ENCODE peak calls at places on chromosomes 1 and 21, in ten cellular contexts. B, A, N, W, F, T, M, V, Y and K are unnamed samples.
A peak's percentile ranks its signal among the peaks of the same experiment; 100 is the strongest.

GRCh38 chr1:177995369-177995768 is 25.5 kb upstream of the SEC16B start:
- DNase-seq in V (no peak), W (no peak), A (no peak), Y (no peak), F (no peak), M (no peak), T (no peak), B (no peak), N (no peak), K (no peak)

GRCh38 chr1:23600283-23600682 is 41.0 kb upstream of the ID3 start:
- DNase-seq in F (no peak), A (no peak), N (no peak), B (no peak), W (no peak), T (peak; percentile 29), Y (no peak), M (no peak), V (no peak), K (no peak)

GRCh38 chr1:184300446-184300845 is 86.4 kb upstream of the C1orf21 start:
- DNase-seq in N (no peak), T (no peak), V (no peak), F (no peak), M (no peak), W (no peak), Y (no peak), A (no peak), B (no peak), K (no peak)

GRCh38 chr1:6392880-6393399 is 627 bp downstream of the ACOT7 start:
- DNase-seq in Y (no peak), N (no peak), W (no peak), T (no peak), V (no peak), F (no peak), A (no peak), B (no peak), M (no peak), K (no peak)

GRCh38 chr1:230205719-230206198 is 138.7 kb downstream of the GALNT2 start:
- DNase-seq in F (no peak), B (no peak), V (no peak), W (no peak), Y (no peak), M (no peak), N (no peak), A (no peak), T (no peak), K (peak; percentile 45)

GRCh38 chr1:23400324-23401110 is 24.0 kb downstream of the TCEA3 start:
- DNase-seq in V (peak; percentile 55), B (no peak), A (no peak), M (no peak), W (no peak), N (no peak), Y (no peak), T (peak; percentile 52), F (no peak), K (no peak)

GRCh38 chr21:41213081-41213480 is 45.1 kb downstream of the BACE2 start:
- DNase-seq in F (no peak), A (no peak), V (no peak), B (no peak), Y (no peak), T (no peak), M (no peak), N (no peak), W (no peak), K (no peak)

GRCh38 chr1:229170778-229171505 is 100.0 kb upstream of the RAB4A start:
- DNase-seq in Y (no peak), B (no peak), A (no peak), M (no peak), W (no peak), T (no peak), N (no peak), F (no peak), V (no peak), K (no peak)

GRCh38 chr21:44552136-44552535 is 831 bp upstream of the KRTAP10-2 start:
- DNase-seq in N (peak; percentile 37), B (no peak), Y (no peak), M (peak; percentile 58), W (no peak), F (no peak), T (no peak), A (no peak), V (no peak), K (no peak)
- TF ChIP-seq POLR2A in N (no peak), B (no peak), Y (no peak), M (no peak), W (no peak), F (no peak), T (no peak), A (no peak), V (no peak), K (no peak)

DNA sequence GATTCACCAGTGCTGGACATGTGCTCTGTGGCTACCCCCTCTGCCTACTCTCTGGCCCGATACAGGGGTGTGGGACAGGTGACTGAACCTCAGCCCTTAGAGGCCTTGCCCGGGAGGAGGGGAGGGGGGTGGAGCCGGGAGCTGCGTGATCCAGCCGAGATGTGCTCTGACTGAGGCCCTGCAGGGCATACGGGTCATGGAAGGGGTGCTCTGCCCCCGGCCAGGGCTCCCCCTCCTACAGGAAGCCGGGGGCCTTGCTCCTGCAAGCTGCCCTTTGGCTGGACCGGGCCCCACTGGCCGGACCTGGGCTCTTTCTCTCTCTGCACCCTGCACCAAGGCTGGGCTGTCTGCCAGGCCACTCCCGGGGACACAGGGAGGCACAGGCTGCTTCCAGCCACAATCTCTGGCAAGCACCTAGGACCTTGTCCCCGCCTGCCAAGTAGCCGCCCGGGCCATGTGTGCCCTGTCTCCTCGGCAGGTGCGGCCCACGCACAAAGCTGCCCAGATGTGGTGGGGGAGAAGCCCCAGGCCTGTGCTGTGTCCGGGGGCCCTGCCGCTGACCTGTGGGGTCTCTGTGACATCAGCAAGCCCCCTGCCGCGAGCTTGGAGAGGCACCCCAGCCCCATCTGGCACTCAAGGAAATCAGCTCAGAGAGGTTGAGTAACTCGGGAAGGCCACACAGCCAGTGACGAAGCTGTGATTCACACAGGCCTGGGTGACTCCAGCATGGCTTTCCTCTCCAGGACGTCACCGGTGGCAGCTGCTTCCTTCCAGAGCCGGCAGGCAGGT is 1.5 kb downstream of the SCNN1D start:
- DNase-seq in M (no peak), F (peak; percentile 91), N (peak; percentile 82), Y (peak; percentile 35), B (peak; percentile 96), W (peak; percentile 99), T (no peak), V (no peak), A (peak; percentile 73), K (peak; percentile 94)
- TF ChIP-seq POLR2A in M (no peak), F (no peak), N (no peak), Y (no peak), B (peak; percentile 43), W (no peak), T (no peak), V (no peak), A (no peak), K (no peak)

GRCh38 chr1:223717695-223718363 is 5.5 kb downstream of the CAPN2 start:
- DNase-seq in W (no peak), B (no peak), T (peak; percentile 86), F (no peak), A (no peak), Y (no peak), M (no peak), V (no peak), N (no peak), K (no peak)
- TF ChIP-seq POLR2A in W (no peak), B (no peak), T (no peak), F (no peak), A (no peak), Y (no peak), M (no peak), V (no peak), N (no peak), K (no peak)

GRCh38 chr1:56923207-56923606 is 42.6 kb downstream of the C8B start:
- DNase-seq in A (no peak), Y (no peak), F (no peak), V (no peak), W (no peak), B (no peak), T (no peak), N (no peak), M (no peak), K (no peak)
- TF ChIP-seq POLR2A in A (no peak), Y (no peak), F (no peak), V (no peak), W (no peak), B (no peak), T (no peak), N (no peak), M (no peak), K (no peak)